ENCODE peak calls at places on chromosome 17, in five cellular contexts. S, G, N, Z and M are unnamed samples.

GRCh38 chr17:77145635-77146632 is 5.2 kb downstream of the SEC14L1 start:
- DNase-seq in N (no peak), G (no peak), S (peak), Z (no peak), M (no peak)

GRCh38 chr17:59513934-59514841 is 51.2 kb upstream of the DHX40 start:
- DNase-seq in G (no peak), Z (no peak), S (no peak), N (no peak), M (no peak)

GRCh38 chr17:45262516-45263476 is 902 bp upstream of the SPATA32 start:
- DNase-seq in G (no peak), Z (no peak), N (no peak), S (no peak), M (no peak)

GRCh38 chr17:38563362-38564253 is 42.1 kb downstream of the SRCIN1 start:
- DNase-seq in S (no peak), N (no peak), Z (no peak), G (no peak), M (no peak)

GRCh38 chr17:79632432-79632735 is 21.5 kb upstream of the RBFOX3 start:
- DNase-seq in Z (no peak), N (no peak), S (no peak), G (no peak), M (no peak)

GRCh38 chr17:80826955-80827645 is 164.5 kb upstream of the CHMP6 start:
- DNase-seq in N (no peak), S (peak), Z (peak), G (no peak), M (peak)

GRCh38 chr17:16432017-16432416 is 16.6 kb downstream of the TRPV2 start:
- DNase-seq in N (no peak), G (no peak), Z (no peak), S (no peak), M (no peak)

GRCh38 chr17:3792481-3792880 is 8.5 kb downstream of the ITGAE start:
- DNase-seq in Z (no peak), G (no peak), S (no peak), N (no peak), M (no peak)

GRCh38 chr17:49715221-49715620 is 7.5 kb upstream of the SLC35B1 start:
- DNase-seq in G (no peak), Z (no peak), N (no peak), S (no peak), M (no peak)

GRCh38 chr17:31554930-31555329 is 163.5 kb downstream of the RAB11FIP4 start:
- DNase-seq in Z (no peak), N (no peak), S (no peak), G (no peak), M (no peak)

GRCh38 chr17:42969006-42969581 is 4.8 kb upstream of the AARSD1 start:
- DNase-seq in N (no peak), S (no peak), G (no peak), Z (no peak), M (no peak)

GRCh38 chr17:21288581-21289017 is 4.1 kb downstream of the MAP2K3 start:
- DNase-seq in G (no peak), N (no peak), Z (no peak), S (no peak), M (no peak)

GRCh38 chr17:15343749-15344148 is 2.4 kb upstream of the TEKT3 start:
- DNase-seq in Z (no peak), N (no peak), G (no peak), S (no peak), M (no peak)

GRCh38 chr17:55241097-55241496 is 23.7 kb upstream of the HLF start:
- DNase-seq in S (no peak), Z (no peak), N (no peak), G (no peak), M (no peak)

GRCh38 chr17:80851277-80851925 is 140.2 kb upstream of the CHMP6 start:
- DNase-seq in S (no peak), Z (no peak), N (no peak), G (no peak), M (no peak)

GRCh38 chr17:17361543-17362511 is 58.7 kb downstream of the NT5M start:
- DNase-seq in S (no peak), Z (no peak), G (no peak), N (no peak), M (no peak)

GRCh38 chr17:16100737-16101400 is 101.2 kb downstream of the TTC19 start:
- DNase-seq in S (no peak), N (no peak), Z (no peak), G (no peak), M (no peak)

GRCh38 chr17:75652934-75653549 is 13.9 kb downstream of the RECQL5 start:
- DNase-seq in G (no peak), N (no peak), S (no peak), Z (no peak), M (no peak)

GRCh38 chr17:81241648-81242420 is 2.7 kb downstream of the NDUFAF8 start:
- DNase-seq in Z (no peak), S (no peak), G (peak), N (peak), M (no peak)

GRCh38 chr17:65185686-65186382 is 48.7 kb downstream of the RGS9 start:
- DNase-seq in S (no peak), Z (no peak), G (no peak), N (no peak), M (no peak)

GRCh38 chr17:67506966-67507365 is 129.9 kb downstream of the PITPNC1 start:
- DNase-seq in G (no peak), N (no peak), Z (no peak), S (peak), M (no peak)

GRCh38 chr17:34727601-34728000 is 148.2 kb downstream of the TMEM132E start:
- DNase-seq in N (no peak), G (no peak), S (no peak), Z (no peak), M (no peak)

GRCh38 chr17:44987883-44988195 is 19.7 kb upstream of the C1QL1 start:
- DNase-seq in Z (no peak), G (no peak), N (no peak), S (no peak), M (no peak)

GRCh38 chr17:77125432-77125901 is 15.3 kb upstream of the SEC14L1 start:
- DNase-seq in Z (no peak), G (no peak), S (peak), N (no peak), M (no peak)

GRCh38 chr17:81483085-81483861 is 29.3 kb downstream of the ACTG1 start:
- DNase-seq in S (no peak), Z (no peak), N (no peak), G (no peak), M (no peak)

GRCh38 chr17:67999291-67999911 is 3.1 kb upstream of the C17orf58 start:
- DNase-seq in S (no peak), G (no peak), N (no peak), Z (no peak), M (no peak)

GRCh38 chr17:76271669-76272540 is 6.8 kb downstream of the UBALD2 start:
- DNase-seq in Z (no peak), S (no peak), N (peak), G (peak), M (no peak)

GRCh38 chr17:80202197-80202596 is 17.9 kb downstream of the SGSH start:
- DNase-seq in S (no peak), Z (no peak), N (no peak), G (no peak), M (no peak)

GRCh38 chr17:78759203-78759968 is 22.7 kb downstream of the CYTH1 start:
- DNase-seq in S (no peak), N (peak), G (no peak), Z (no peak), M (no peak)

GRCh38 chr17:8080799-8081219 is 6.7 kb downstream of the ALOX12B start:
- DNase-seq in N (no peak), G (no peak), Z (no peak), S (no peak), M (no peak)

GRCh38 chr17:31997005-31997404 is 10.2 kb upstream of the LRRC37B start:
- DNase-seq in N (no peak), G (no peak), S (no peak), Z (no peak), M (no peak)

GRCh38 chr17:81391268-81391963 is 3.8 kb upstream of the BAHCC1 start:
- DNase-seq in N (no peak), G (no peak), S (no peak), Z (no peak), M (no peak)

GRCh38 chr17:77610518-77610893 is 348.0 kb upstream of the TNRC6C start:
- DNase-seq in G (no peak), Z (no peak), S (no peak), N (no peak), M (no peak)

GRCh38 chr17:38625482-38625881 is 19.7 kb upstream of the SRCIN1 start:
- DNase-seq in S (no peak), N (no peak), Z (no peak), G (no peak), M (no peak)